ENCODE peak calls at places on chromosomes 16 and 17, in nine cellular contexts. One of them, this sample, is unnamed.
A peak's percentile ranks its signal among the peaks of the same experiment; 100 is the strongest.

GRCh38 chr17:74842599-74843351 is 16.9 kb downstream of the GRIN2C start:
- DNase-seq in IMR-90: peak; percentile 46
- DNase-seq in uterus: peak; percentile 40
- DNase-seq in testis: peak; percentile 79
- DNase-seq in GM12891: peak; percentile 68
- DNase-seq in erythroblast: peak; percentile 70
- DNase-seq in GM12892: no peak
- DNase-seq in A549: peak; percentile 96
- DNase-seq in K562: peak; percentile 73
- DNase-seq in this sample: peak; percentile 36

GRCh38 chr17:75642221-75643032 is 9.2 kb downstream of the SMIM5 start:
- DNase-seq in IMR-90: no peak
- DNase-seq in uterus: no peak
- DNase-seq in testis: no peak
- DNase-seq in GM12891: peak; percentile 9
- DNase-seq in erythroblast: peak; percentile 94
- DNase-seq in GM12892: peak; percentile 23
- DNase-seq in A549: no peak
- DNase-seq in K562: peak; percentile 42
- DNase-seq in this sample: no peak

GRCh38 chr16:1559446-1559975 is 26.0 kb downstream of the TMEM204 start:
- DNase-seq in IMR-90: no peak
- DNase-seq in uterus: no peak
- DNase-seq in testis: no peak
- DNase-seq in GM12891: no peak
- DNase-seq in erythroblast: no peak
- DNase-seq in GM12892: no peak
- DNase-seq in A549: no peak
- DNase-seq in K562: no peak
- DNase-seq in this sample: peak; percentile 49

GRCh38 chr17:44344939-44345496 is at the start of gene GRN:
- DNase-seq in IMR-90: peak; percentile 99
- DNase-seq in uterus: peak; percentile 97
- DNase-seq in testis: peak; percentile 99
- DNase-seq in GM12891: peak; percentile 81
- DNase-seq in erythroblast: peak; percentile 92
- DNase-seq in GM12892: peak; percentile 89
- DNase-seq in A549: peak; percentile 100
- DNase-seq in K562: peak; percentile 99
- DNase-seq in this sample: peak; percentile 93

GRCh38 chr16:19857593-19857992 is 27.1 kb downstream of the GPRC5B start:
- DNase-seq in IMR-90: no peak
- DNase-seq in uterus: no peak
- DNase-seq in testis: no peak
- DNase-seq in GM12891: no peak
- DNase-seq in erythroblast: no peak
- DNase-seq in GM12892: no peak
- DNase-seq in A549: no peak
- DNase-seq in K562: no peak
- DNase-seq in this sample: no peak

GRCh38 chr17:61338000-61338864 is 61.4 kb upstream of the TBX2 start:
- DNase-seq in IMR-90: peak; percentile 91
- DNase-seq in uterus: no peak
- DNase-seq in testis: no peak
- DNase-seq in GM12891: no peak
- DNase-seq in erythroblast: no peak
- DNase-seq in GM12892: no peak
- DNase-seq in A549: peak; percentile 65
- DNase-seq in K562: no peak
- DNase-seq in this sample: no peak

GRCh38 chr16:15482068-15482747 is 47.8 kb downstream of the BMERB1 start:
- DNase-seq in IMR-90: peak; percentile 99
- DNase-seq in uterus: peak; percentile 76
- DNase-seq in testis: no peak
- DNase-seq in GM12891: no peak
- DNase-seq in erythroblast: no peak
- DNase-seq in GM12892: no peak
- DNase-seq in A549: peak; percentile 99
- DNase-seq in K562: peak; percentile 47
- DNase-seq in this sample: peak; percentile 7

GRCh38 chr17:75832164-75832651 is 12.0 kb downstream of the UNC13D start:
- DNase-seq in IMR-90: peak; percentile 85
- DNase-seq in uterus: peak; percentile 49
- DNase-seq in testis: peak; percentile 35
- DNase-seq in GM12891: no peak
- DNase-seq in erythroblast: no peak
- DNase-seq in GM12892: no peak
- DNase-seq in A549: no peak
- DNase-seq in K562: no peak
- DNase-seq in this sample: peak; percentile 90

GRCh38 chr17:50055426-50056216 is at the start of gene ITGA3:
- DNase-seq in IMR-90: peak; percentile 85
- DNase-seq in uterus: peak; percentile 71
- DNase-seq in testis: peak; percentile 70
- DNase-seq in GM12891: peak; percentile 57
- DNase-seq in erythroblast: no peak
- DNase-seq in GM12892: peak; percentile 61
- DNase-seq in A549: peak; percentile 93
- DNase-seq in K562: peak; percentile 84
- DNase-seq in this sample: peak; percentile 52

GRCh38 chr17:40097087-40097486 is 3.3 kb downstream of the NR1D1 start:
- DNase-seq in IMR-90: no peak
- DNase-seq in uterus: no peak
- DNase-seq in testis: no peak
- DNase-seq in GM12891: no peak
- DNase-seq in erythroblast: no peak
- DNase-seq in GM12892: no peak
- DNase-seq in A549: no peak
- DNase-seq in K562: no peak
- DNase-seq in this sample: no peak

DNA sequence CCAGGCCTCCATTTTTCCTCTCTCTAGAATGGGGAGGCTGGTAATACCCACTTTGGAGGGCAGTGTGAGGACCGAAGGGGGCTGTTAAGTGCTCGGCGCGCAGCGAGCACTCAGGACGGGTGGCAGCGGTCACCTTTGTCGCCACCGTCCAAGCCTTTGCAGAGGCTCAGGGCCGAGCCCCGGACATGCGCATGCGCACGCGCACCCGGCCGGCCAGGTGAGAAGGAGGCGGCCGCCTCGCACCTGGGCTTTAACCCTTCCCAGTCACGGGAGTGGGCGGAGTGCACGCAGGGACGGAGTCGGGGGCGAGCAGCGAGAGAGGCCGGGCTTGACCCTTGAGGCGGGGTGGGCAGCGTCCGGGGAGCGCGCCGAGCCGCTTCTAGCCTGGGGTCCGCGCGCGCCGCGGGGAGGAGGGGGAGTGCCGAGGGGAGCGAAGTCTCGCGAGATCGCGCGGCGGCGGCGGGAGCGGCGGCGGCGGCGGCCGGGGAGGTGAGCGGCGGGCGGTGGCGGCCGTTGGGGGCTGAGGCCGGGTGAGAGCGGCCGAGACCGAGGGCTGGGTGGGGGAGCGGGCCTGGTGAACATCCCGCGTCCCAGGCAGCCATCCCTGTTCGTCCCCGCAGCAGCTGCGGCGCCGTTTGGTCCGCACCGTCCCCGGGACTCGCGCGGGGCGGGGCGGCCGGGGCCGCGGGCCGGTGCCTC is at the start of gene MRTFB:
- DNase-seq in IMR-90: peak; percentile 27
- DNase-seq in uterus: peak; percentile 66
- DNase-seq in testis: peak; percentile 83
- DNase-seq in GM12891: peak; percentile 80
- DNase-seq in erythroblast: peak; percentile 81
- DNase-seq in GM12892: peak; percentile 76
- DNase-seq in A549: peak; percentile 76
- DNase-seq in K562: peak; percentile 92
- DNase-seq in this sample: peak; percentile 71
- TF ChIP-seq POLR2A in IMR-90: no peak
- TF ChIP-seq POLR2A in uterus: peak; percentile 60
- TF ChIP-seq POLR2A in testis: no peak
- TF ChIP-seq POLR2A in GM12891: no peak
- TF ChIP-seq POLR2A in erythroblast: no peak
- TF ChIP-seq POLR2A in GM12892: peak; percentile 55
- TF ChIP-seq POLR2A in A549: peak; percentile 49
- TF ChIP-seq POLR2A in K562: peak; percentile 78
- TF ChIP-seq POLR2A in this sample: peak; percentile 43

GRCh38 chr17:13562271-13562800 is 39.4 kb downstream of the HS3ST3A1 start:
- DNase-seq in IMR-90: peak; percentile 97
- DNase-seq in uterus: no peak
- DNase-seq in testis: no peak
- DNase-seq in GM12891: no peak
- DNase-seq in erythroblast: no peak
- DNase-seq in GM12892: no peak
- DNase-seq in A549: no peak
- DNase-seq in K562: no peak
- DNase-seq in this sample: peak; percentile 11
- TF ChIP-seq POLR2A in IMR-90: peak; percentile 36
- TF ChIP-seq POLR2A in uterus: no peak
- TF ChIP-seq POLR2A in testis: no peak
- TF ChIP-seq POLR2A in GM12891: no peak
- TF ChIP-seq POLR2A in erythroblast: no peak
- TF ChIP-seq POLR2A in GM12892: no peak
- TF ChIP-seq POLR2A in A549: no peak
- TF ChIP-seq POLR2A in K562: no peak
- TF ChIP-seq POLR2A in this sample: no peak

DNA sequence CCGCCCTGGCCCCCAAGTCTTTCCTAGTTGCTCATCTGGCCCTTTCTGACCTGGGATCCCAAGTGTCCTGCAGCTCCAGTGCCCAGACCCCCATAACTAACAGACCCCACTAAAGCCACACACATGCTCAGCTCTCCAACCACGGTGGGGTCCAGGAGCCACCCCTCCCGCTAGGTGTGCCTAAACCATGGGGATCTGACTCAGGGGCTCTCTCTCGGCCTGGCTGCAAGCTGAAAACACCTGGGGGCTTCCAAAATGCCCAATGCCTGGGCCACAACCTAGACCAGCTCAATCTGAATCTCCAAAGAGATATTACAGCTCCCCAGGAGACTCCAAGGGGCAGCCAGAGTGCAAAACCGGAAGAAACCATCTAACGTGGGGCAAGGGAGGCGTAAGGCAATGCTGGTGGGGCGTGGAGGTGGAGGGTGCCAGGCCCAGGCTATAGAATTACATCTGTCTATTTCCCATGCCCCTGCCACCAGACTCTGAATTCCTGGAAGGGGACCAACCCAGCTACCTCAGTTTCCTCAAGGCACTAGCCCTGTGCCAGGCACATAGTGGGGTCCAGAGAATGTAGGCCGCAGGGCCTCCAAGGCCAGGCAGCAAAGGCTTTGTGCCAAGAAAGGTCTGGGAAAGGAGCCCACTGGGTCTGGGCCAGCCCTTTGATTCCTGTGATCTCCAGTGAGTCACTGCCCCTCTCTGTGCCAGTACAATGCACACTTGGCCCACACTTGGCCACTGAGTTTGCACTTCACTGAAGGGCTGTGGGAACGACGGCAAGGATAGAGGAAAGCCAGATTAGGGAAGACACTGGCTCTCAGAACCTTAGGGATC is 3.3 kb downstream of the CD2BP2 start:
- DNase-seq in IMR-90: peak; percentile 90
- DNase-seq in uterus: peak; percentile 86
- DNase-seq in testis: peak; percentile 85
- DNase-seq in GM12891: no peak
- DNase-seq in erythroblast: no peak
- DNase-seq in GM12892: no peak
- DNase-seq in A549: no peak
- DNase-seq in K562: no peak
- DNase-seq in this sample: no peak
- TF ChIP-seq POLR2A in IMR-90: peak; percentile 26
- TF ChIP-seq POLR2A in uterus: no peak
- TF ChIP-seq POLR2A in testis: no peak
- TF ChIP-seq POLR2A in GM12891: no peak
- TF ChIP-seq POLR2A in erythroblast: no peak
- TF ChIP-seq POLR2A in GM12892: no peak
- TF ChIP-seq POLR2A in A549: no peak
- TF ChIP-seq POLR2A in K562: no peak
- TF ChIP-seq POLR2A in this sample: no peak

GRCh38 chr16:30649725-30650368 is 913 bp upstream of the PRR14 start:
- DNase-seq in IMR-90: no peak
- DNase-seq in uterus: no peak
- DNase-seq in testis: peak; percentile 46
- DNase-seq in GM12891: no peak
- DNase-seq in erythroblast: no peak
- DNase-seq in GM12892: no peak
- DNase-seq in A549: no peak
- DNase-seq in K562: no peak
- DNase-seq in this sample: peak; percentile 45

GRCh38 chr16:30652005-30652296 is 1.2 kb downstream of the PRR14 start:
- DNase-seq in IMR-90: no peak
- DNase-seq in uterus: no peak
- DNase-seq in testis: no peak
- DNase-seq in GM12891: no peak
- DNase-seq in erythroblast: no peak
- DNase-seq in GM12892: no peak
- DNase-seq in A549: no peak
- DNase-seq in K562: no peak
- DNase-seq in this sample: no peak

GRCh38 chr16:30650369-30651123 is at the start of gene PRR14:
- DNase-seq in IMR-90: peak; percentile 99
- DNase-seq in uterus: peak; percentile 100
- DNase-seq in testis: peak; percentile 100
- DNase-seq in GM12891: peak; percentile 87
- DNase-seq in erythroblast: peak; percentile 100
- DNase-seq in GM12892: peak; percentile 91
- DNase-seq in A549: peak; percentile 92
- DNase-seq in K562: peak; percentile 93
- DNase-seq in this sample: peak; percentile 100

GRCh38 chr16:30652718-30653117 is 2.0 kb downstream of the PRR14 start:
- DNase-seq in IMR-90: no peak
- DNase-seq in uterus: no peak
- DNase-seq in testis: no peak
- DNase-seq in GM12891: no peak
- DNase-seq in erythroblast: no peak
- DNase-seq in GM12892: no peak
- DNase-seq in A549: no peak
- DNase-seq in K562: no peak
- DNase-seq in this sample: no peak

DNA sequence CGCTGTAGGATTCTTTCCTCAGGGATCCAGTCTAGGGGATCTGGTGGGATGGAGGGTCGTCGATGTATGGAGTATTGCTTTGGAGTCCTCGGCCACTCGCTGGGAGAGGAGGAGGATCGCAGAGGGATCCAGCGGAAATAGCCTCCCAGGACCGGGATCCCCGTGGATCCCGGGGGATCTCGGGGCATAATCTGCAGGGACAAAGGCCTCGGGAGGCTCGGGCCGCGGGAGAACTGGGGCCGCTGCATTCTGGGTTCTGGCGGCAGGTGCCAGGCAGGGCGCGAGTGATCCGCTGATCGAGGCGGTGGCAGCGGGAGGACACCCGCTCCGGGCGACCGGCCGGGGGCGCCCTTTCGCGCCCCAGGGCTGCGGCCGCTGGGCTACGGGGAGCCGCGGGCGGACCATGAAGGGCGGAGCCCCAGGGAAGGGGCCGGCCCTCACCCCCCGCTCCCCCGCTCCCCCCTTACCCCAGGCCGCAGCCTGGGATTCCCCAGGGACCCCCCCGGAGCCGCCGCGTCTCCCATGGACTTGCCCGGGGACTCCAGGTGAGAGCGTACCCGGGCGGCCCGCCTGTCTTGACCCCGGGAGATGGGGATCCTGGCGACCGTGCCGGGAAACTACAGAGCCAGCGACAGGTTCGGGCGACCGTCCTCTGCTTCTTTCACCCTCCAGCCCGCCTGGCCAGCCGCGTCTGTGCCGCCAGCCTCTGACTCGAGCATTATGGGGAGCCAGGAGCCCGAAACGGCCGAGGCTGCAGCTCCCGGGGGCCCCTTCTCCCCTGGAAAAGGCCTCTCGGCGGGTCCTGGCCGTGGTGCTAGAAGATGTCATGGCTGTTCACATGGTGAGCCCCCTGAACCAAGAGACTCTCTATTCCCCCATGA is 604 bp downstream of the PRR14 start:
- DNase-seq in IMR-90: peak; percentile 46
- DNase-seq in uterus: peak; percentile 60
- DNase-seq in testis: peak; percentile 60
- DNase-seq in GM12891: peak; percentile 89
- DNase-seq in erythroblast: peak; percentile 87
- DNase-seq in GM12892: peak; percentile 94
- DNase-seq in A549: peak; percentile 81
- DNase-seq in K562: peak; percentile 88
- DNase-seq in this sample: peak; percentile 86
- TF ChIP-seq POLR2A in IMR-90: no peak
- TF ChIP-seq POLR2A in uterus: no peak
- TF ChIP-seq POLR2A in testis: no peak
- TF ChIP-seq POLR2A in GM12891: no peak
- TF ChIP-seq POLR2A in erythroblast: peak; percentile 52
- TF ChIP-seq POLR2A in GM12892: peak; percentile 36
- TF ChIP-seq POLR2A in A549: peak; percentile 22
- TF ChIP-seq POLR2A in K562: peak; percentile 72
- TF ChIP-seq POLR2A in this sample: peak; percentile 13